ENCODE peak calls at places on chromosome 16, in five cellular contexts. X is Panc1; F is NB4; E is HFF-Myc; V is effector memory CD4-positive, alpha-beta T cell. K is an unnamed sample.

GRCh38 chr16:63613701-63614100 is 1508.2 kb downstream of the CDH11 start:
- DNase-seq in X (no peak), F (no peak), E (peak), V (no peak), K (no peak)

GRCh38 chr16:30997887-30998711 is 12.3 kb downstream of the STX1B start:
- DNase-seq in X (no peak), F (no peak), E (peak), V (no peak), K (peak)

GRCh38 chr16:68272501-68273209 is 8.3 kb downstream of the SLC7A6 start:
- DNase-seq in X (no peak), F (no peak), E (no peak), V (peak), K (no peak)

GRCh38 chr16:89853306-89853993 is 19.9 kb upstream of the TCF25 start:
- DNase-seq in X (no peak), F (no peak), E (no peak), V (no peak), K (no peak)

GRCh38 chr16:55035956-55036355 is 105.3 kb downstream of the IRX5 start:
- DNase-seq in X (no peak), F (no peak), E (peak), V (no peak), K (peak)

GRCh38 chr16:1420111-1420539 is 422 bp downstream of the UQCC4 start:
- DNase-seq in X (no peak), F (peak), E (no peak), V (no peak), K (no peak)

GRCh38 chr16:1492923-1493745 is at the start of gene TELO2:
- DNase-seq in X (peak), F (peak), E (peak), V (peak), K (peak)

GRCh38 chr16:4597174-4597573 is 17.5 kb downstream of the UBALD1 start:
- DNase-seq in X (no peak), F (no peak), E (no peak), V (no peak), K (no peak)

GRCh38 chr16:20873331-20873730 is 26.8 kb downstream of the DCUN1D3 start:
- DNase-seq in X (no peak), F (no peak), E (no peak), V (no peak), K (no peak)

GRCh38 chr16:9091867-9092281 is 430 bp downstream of the HAPSTR1 start:
- DNase-seq in X (no peak), F (peak), E (no peak), V (peak), K (no peak)

GRCh38 chr16:75566889-75567255 is 693 bp downstream of the GABARAPL2 start:
- DNase-seq in X (no peak), F (peak), E (no peak), V (peak), K (no peak)

GRCh38 chr16:72240949-72241348 is 69.0 kb upstream of the PMFBP1 start:
- DNase-seq in X (no peak), F (no peak), E (no peak), V (no peak), K (no peak)

GRCh38 chr16:89476379-89476778 is 14.0 kb downstream of the ANKRD11 start:
- DNase-seq in X (no peak), F (no peak), E (no peak), V (no peak), K (no peak)

GRCh38 chr16:89360760-89361435 is 129.5 kb downstream of the ANKRD11 start:
- DNase-seq in X (no peak), F (peak), E (no peak), V (peak), K (no peak)

GRCh38 chr16:87850009-87851006 is 19.0 kb downstream of the SLC7A5 start:
- DNase-seq in X (no peak), F (peak), E (no peak), V (peak), K (no peak)

GRCh38 chr16:59920054-59920453 is 1185.9 kb upstream of the GOT2 start:
- DNase-seq in X (no peak), F (no peak), E (no peak), V (no peak), K (no peak)

GRCh38 chr16:70685061-70685937 is 554 bp downstream of the MTSS2 start:
- DNase-seq in X (no peak), F (peak), E (no peak), V (no peak), K (no peak)

GRCh38 chr16:57389087-57389468 is 15.5 kb upstream of the CCL17 start:
- DNase-seq in X (no peak), F (no peak), E (no peak), V (no peak), K (no peak)
- H3K4me3 ChIP-seq in X (no peak), F (no peak), E (no peak), V (no peak), K (no peak)

GRCh38 chr16:66426112-66427035 is 721 bp upstream of the BEAN1 start:
- DNase-seq in X (no peak), F (no peak), E (no peak), V (no peak), K (no peak)
- H3K4me3 ChIP-seq in X (no peak), F (no peak), E (peak), V (peak), K (peak)

GRCh38 chr16:69469807-69470561 is 45.6 kb downstream of the CYB5B start:
- DNase-seq in X (no peak), F (peak), E (no peak), V (no peak), K (no peak)
- H3K4me3 ChIP-seq in X (no peak), F (no peak), E (no peak), V (no peak), K (no peak)

GRCh38 chr16:50560903-50561863 is 13.0 kb downstream of the NKD1 start:
- DNase-seq in X (no peak), F (no peak), E (no peak), V (no peak), K (no peak)

GRCh38 chr16:50559342-50559741 is 11.1 kb downstream of the NKD1 start:
- DNase-seq in X (no peak), F (no peak), E (no peak), V (no peak), K (no peak)

GRCh38 chr16:50559804-50560514 is 11.8 kb downstream of the NKD1 start:
- DNase-seq in X (no peak), F (no peak), E (no peak), V (no peak), K (no peak)

GRCh38 chr16:50557046-50557445 is 8.8 kb downstream of the NKD1 start:
- DNase-seq in X (no peak), F (no peak), E (no peak), V (no peak), K (no peak)

DNA sequence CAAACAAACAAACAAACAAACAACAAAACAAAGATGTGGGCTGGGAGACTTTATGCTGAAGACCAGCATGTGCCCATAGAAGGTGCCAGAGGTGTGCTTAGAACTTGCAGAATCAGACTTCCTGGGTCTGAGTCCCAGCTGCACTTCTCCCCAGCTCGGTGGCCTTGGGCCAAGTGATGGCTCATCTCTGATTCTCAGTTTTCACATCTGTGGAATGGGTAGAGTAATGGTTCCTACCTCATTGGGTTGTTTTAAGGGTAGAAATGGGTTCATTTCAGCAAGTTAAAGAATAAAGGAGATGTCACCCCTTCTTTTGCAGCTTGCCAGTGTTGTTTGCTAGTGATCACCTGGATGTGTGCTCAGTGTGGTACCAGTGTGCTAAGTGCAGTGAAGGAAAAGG is 10.7 kb downstream of the NKD1 start:
- DNase-seq in X (no peak), F (no peak), E (no peak), V (no peak), K (no peak)
- H3K4me3 ChIP-seq in X (no peak), F (no peak), E (no peak), V (no peak), K (no peak)

DNA sequence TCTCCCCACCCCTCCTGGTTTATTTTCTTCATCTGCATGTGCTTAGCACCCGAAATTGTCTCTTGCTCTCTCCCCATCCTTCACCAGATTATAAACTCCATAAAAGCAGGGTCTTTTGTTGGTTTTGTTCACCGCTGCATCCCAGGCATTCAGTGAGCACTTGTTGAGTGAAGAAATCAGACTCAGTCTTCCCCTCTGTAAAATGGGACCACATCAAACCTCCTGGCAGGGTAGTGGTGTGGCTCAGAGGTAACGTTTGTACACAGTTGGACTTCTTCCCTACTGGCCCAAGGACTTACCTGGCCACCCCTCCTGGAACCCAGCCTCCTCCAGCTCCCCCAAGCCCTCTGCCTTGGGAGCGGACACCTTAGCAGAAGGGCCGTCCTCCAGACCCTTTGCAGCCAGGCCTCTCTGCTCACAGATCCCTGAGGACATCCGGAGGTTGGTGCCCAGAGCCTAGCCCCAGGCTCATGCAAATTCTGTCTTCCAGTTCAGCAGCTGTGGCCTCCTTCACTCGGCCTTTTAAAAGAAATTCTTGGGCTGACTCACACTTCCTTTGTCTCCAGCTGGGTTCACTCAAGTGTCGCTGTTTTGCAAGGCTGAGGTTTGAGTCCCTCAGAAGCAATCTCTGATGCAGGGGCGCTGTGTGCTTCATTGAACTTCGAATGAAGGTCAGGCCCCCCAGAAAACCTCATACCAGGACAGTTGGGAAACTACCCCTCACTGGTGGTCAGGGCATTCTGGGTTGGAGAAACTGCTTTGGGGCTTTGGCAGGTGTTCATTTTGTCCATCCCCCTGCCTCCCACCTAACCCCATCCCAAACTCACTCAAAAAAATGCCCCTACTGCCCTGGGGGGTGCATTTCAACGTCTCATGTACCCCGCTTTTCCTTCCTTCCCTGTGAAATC is 16.8 kb upstream of the RMI2 start:
- DNase-seq in X (peak), F (peak), E (peak), V (peak), K (peak)
- H3K4me3 ChIP-seq in X (no peak), F (no peak), E (peak), V (no peak), K (peak)

GRCh38 chr16:86570542-86571196 is 4.0 kb downstream of the FOXC2 start:
- DNase-seq in X (no peak), F (no peak), E (no peak), V (no peak), K (no peak)
- H3K4me3 ChIP-seq in X (peak), F (no peak), E (peak), V (no peak), K (peak)